ENCODE peak calls at places on chromosomes 3 and 15, in nine cellular contexts. L is fibroblast of pulmonary artery; Y is H4; C is CD4-positive, alpha-beta T cell; H is T-helper 9 cell; M is progenitor cell of endocrine pancreas; P is H54; G is activated T-helper 1 cell treated with Interleukin-2 at 50 U/mL for 16 hours; Q is B cell. K is an unnamed sample.

GRCh38 chr3:41330465-41330864 is 131.2 kb downstream of the CTNNB1 start:
- DNase-seq in L (peak; percentile 25), Y (no peak), C (no peak), H (no peak), M (no peak), P (no peak), G (no peak), Q (no peak), K (no peak)

GRCh38 chr3:196240424-196240823 is 24.1 kb downstream of the SLC51A start:
- DNase-seq in L (no peak), Y (no peak), C (no peak), H (no peak), M (no peak), P (no peak), G (no peak), Q (no peak), K (no peak)

GRCh38 chr3:159260049-159260662 is 458.3 kb downstream of the MFSD1 start:
- DNase-seq in L (peak; percentile 84), Y (peak; percentile 74), C (no peak), H (peak; percentile 1), M (peak; percentile 25), P (no peak), G (no peak), Q (no peak), K (peak; percentile 73)

GRCh38 chr15:39851505-39852082 is 68.5 kb downstream of the GPR176 start:
- DNase-seq in L (peak; percentile 53), Y (no peak), C (no peak), H (no peak), M (no peak), P (no peak), G (no peak), Q (no peak), K (no peak)

GRCh38 chr15:57611938-57612337 is 20.2 kb downstream of the MYZAP start:
- DNase-seq in L (peak; percentile 48), Y (peak; percentile 41), C (no peak), H (no peak), M (no peak), P (no peak), G (no peak), Q (no peak), K (no peak)

GRCh38 chr3:94225176-94225742 is 162.4 kb downstream of the NSUN3 start:
- DNase-seq in L (peak; percentile 11), Y (no peak), C (no peak), H (no peak), M (no peak), P (peak; percentile 2), G (no peak), Q (no peak), K (no peak)

GRCh38 chr3:119098620-119099222 is 47.2 kb upstream of the TEX55 start:
- DNase-seq in L (peak; percentile 58), Y (peak; percentile 33), C (no peak), H (no peak), M (no peak), P (peak; percentile 7), G (no peak), Q (no peak), K (no peak)

GRCh38 chr15:56734013-56734625 is 810 bp upstream of the ZNF280D start:
- DNase-seq in L (no peak), Y (no peak), C (no peak), H (no peak), M (no peak), P (no peak), G (no peak), Q (no peak), K (peak; percentile 20)

GRCh38 chr3:135690664-135691063 is 274.9 kb upstream of the PPP2R3A start:
- DNase-seq in L (no peak), Y (no peak), C (no peak), H (no peak), M (no peak), P (no peak), G (no peak), Q (no peak), K (no peak)

GRCh38 chr15:70212288-70212962 is 114.7 kb upstream of the TLE3 start:
- DNase-seq in L (peak; percentile 38), Y (no peak), C (no peak), H (no peak), M (no peak), P (no peak), G (no peak), Q (no peak), K (no peak)

GRCh38 chr3:188830955-188831354 is 340.8 kb upstream of the TPRG1 start:
- DNase-seq in L (peak; percentile 24), Y (no peak), C (no peak), H (no peak), M (no peak), P (peak; percentile 3), G (no peak), Q (no peak), K (no peak)

GRCh38 chr15:39312984-39313383 is 267.9 kb upstream of the THBS1 start:
- DNase-seq in L (peak; percentile 39), Y (no peak), C (no peak), H (no peak), M (no peak), P (no peak), G (no peak), Q (no peak), K (no peak)

GRCh38 chr3:170806141-170806540 is 63.9 kb downstream of the RPL22L1 start:
- DNase-seq in L (no peak), Y (no peak), C (no peak), H (no peak), M (no peak), P (no peak), G (no peak), Q (no peak), K (no peak)

GRCh38 chr3:119779731-119780383 is 2.0 kb upstream of the NR1I2 start:
- DNase-seq in L (no peak), Y (no peak), C (no peak), H (no peak), M (no peak), P (no peak), G (no peak), Q (no peak), K (peak; percentile 26)

GRCh38 chr15:60580068-60580467 is 101.1 kb upstream of the ICE2 start:
- DNase-seq in L (no peak), Y (no peak), C (no peak), H (no peak), M (no peak), P (no peak), G (no peak), Q (no peak), K (no peak)

GRCh38 chr3:14634763-14635400 is 16.7 kb upstream of the CCDC174 start:
- DNase-seq in L (peak; percentile 16), Y (no peak), C (no peak), H (no peak), M (no peak), P (no peak), G (no peak), Q (no peak), K (no peak)

GRCh38 chr3:94515983-94516382 is 453.1 kb downstream of the NSUN3 start:
- DNase-seq in L (no peak), Y (no peak), C (no peak), H (no peak), M (no peak), P (no peak), G (no peak), Q (no peak), K (no peak)

GRCh38 chr3:58008140-58009025 is at the start of gene FLNB:
- DNase-seq in L (peak; percentile 71), Y (peak; percentile 29), C (peak; percentile 80), H (peak; percentile 75), M (peak; percentile 77), P (peak; percentile 76), G (peak; percentile 63), Q (peak; percentile 99), K (peak; percentile 73)

GRCh38 chr3:37741644-37742043 is 120.0 kb upstream of the CTDSPL start:
- DNase-seq in L (no peak), Y (no peak), C (no peak), H (no peak), M (no peak), P (peak; percentile 31), G (no peak), Q (no peak), K (no peak)

GRCh38 chr3:127431066-127431465 is 143.2 kb upstream of the PRR20G start:
- DNase-seq in L (no peak), Y (no peak), C (no peak), H (no peak), M (no peak), P (no peak), G (no peak), Q (no peak), K (no peak)

GRCh38 chr3:177618873-177619771 is 421.8 kb upstream of the TBL1XR1 start:
- DNase-seq in L (peak; percentile 84), Y (peak; percentile 57), C (no peak), H (no peak), M (no peak), P (no peak), G (no peak), Q (no peak), K (no peak)

GRCh38 chr3:148319161-148319915 is 378.4 kb upstream of the AGTR1 start:
- DNase-seq in L (peak; percentile 68), Y (peak; percentile 20), C (no peak), H (no peak), M (no peak), P (no peak), G (no peak), Q (no peak), K (no peak)

GRCh38 chr3:127172670-127173515 is 20.0 kb upstream of the PRR23E start:
- DNase-seq in L (peak; percentile 30), Y (peak; percentile 52), C (no peak), H (no peak), M (no peak), P (peak; percentile 70), G (no peak), Q (no peak), K (peak; percentile 96)

GRCh38 chr3:16883057-16883725 is 1.6 kb upstream of the PLCL2 start:
- DNase-seq in L (no peak), Y (no peak), C (no peak), H (no peak), M (no peak), P (no peak), G (no peak), Q (no peak), K (no peak)

GRCh38 chr15:58438956-58439355 is 7.2 kb downstream of the LIPC start:
- DNase-seq in L (peak; percentile 72), Y (peak; percentile 72), C (no peak), H (no peak), M (no peak), P (peak; percentile 33), G (no peak), Q (no peak), K (peak; percentile 80)

GRCh38 chr3:115254492-115255196 is 107.6 kb upstream of the ZBTB20 start:
- DNase-seq in L (no peak), Y (no peak), C (no peak), H (no peak), M (no peak), P (no peak), G (no peak), Q (no peak), K (peak; percentile 51)

GRCh38 chr3:173770011-173770410 is 372.5 kb downstream of the NLGN1 start:
- DNase-seq in L (no peak), Y (no peak), C (no peak), H (no peak), M (no peak), P (no peak), G (no peak), Q (no peak), K (no peak)

GRCh38 chr15:67873777-67874176 is 33.9 kb upstream of the RNU6-1 start:
- DNase-seq in L (no peak), Y (no peak), C (no peak), H (no peak), M (no peak), P (no peak), G (no peak), Q (no peak), K (no peak)

GRCh38 chr3:102529452-102529851 is 94.6 kb downstream of the ZPLD1 start:
- DNase-seq in L (peak; percentile 27), Y (peak; percentile 77), C (no peak), H (no peak), M (no peak), P (no peak), G (no peak), Q (no peak), K (peak; percentile 56)

GRCh38 chr3:43389388-43390254 is 103.3 kb downstream of the SNRK start:
- DNase-seq in L (peak; percentile 97), Y (peak; percentile 68), C (peak; percentile 63), H (peak; percentile 58), M (no peak), P (peak; percentile 52), G (peak; percentile 60), Q (no peak), K (no peak)

GRCh38 chr3:119175869-119176756 is 2.7 kb downstream of the UPK1B start:
- DNase-seq in L (peak; percentile 54), Y (no peak), C (no peak), H (no peak), M (no peak), P (no peak), G (no peak), Q (no peak), K (no peak)

K was measured in SJCRH30.